ENCODE peak calls at places on chromosomes 11 and 22, in eight cellular contexts. One of them, this sample, is unnamed.

GRCh38 chr11:34318111-34319037 is 39.4 kb downstream of the ABTB2 start:
- DNase-seq in ecto neural progenitor cell: no peak
- DNase-seq in KBM-7: no peak
- DNase-seq in lower lobe of right lung: no peak
- DNase-seq in activated T-cell treated with anti-CD3 and anti-CD28 coated beads for 1 hour: no peak
- DNase-seq in H4: peak
- DNase-seq in WERI-Rb-1: no peak
- DNase-seq in iris pigment epithelial cell: peak
- DNase-seq in this sample: no peak

GRCh38 chr22:32020117-32020516 is 22.9 kb upstream of the SLC5A1 start:
- DNase-seq in ecto neural progenitor cell: no peak
- DNase-seq in KBM-7: no peak
- DNase-seq in lower lobe of right lung: no peak
- DNase-seq in activated T-cell treated with anti-CD3 and anti-CD28 coated beads for 1 hour: no peak
- DNase-seq in H4: peak
- DNase-seq in WERI-Rb-1: no peak
- DNase-seq in iris pigment epithelial cell: peak
- DNase-seq in this sample: no peak

GRCh38 chr11:88414385-88414861 is 76.9 kb upstream of the CTSC start:
- DNase-seq in ecto neural progenitor cell: no peak
- DNase-seq in KBM-7: peak
- DNase-seq in lower lobe of right lung: no peak
- DNase-seq in activated T-cell treated with anti-CD3 and anti-CD28 coated beads for 1 hour: no peak
- DNase-seq in H4: peak
- DNase-seq in WERI-Rb-1: no peak
- DNase-seq in iris pigment epithelial cell: peak
- DNase-seq in this sample: no peak

GRCh38 chr22:29914165-29914564 is 31.2 kb downstream of the MTMR3 start:
- DNase-seq in ecto neural progenitor cell: no peak
- DNase-seq in KBM-7: no peak
- DNase-seq in lower lobe of right lung: no peak
- DNase-seq in activated T-cell treated with anti-CD3 and anti-CD28 coated beads for 1 hour: no peak
- DNase-seq in H4: peak
- DNase-seq in WERI-Rb-1: no peak
- DNase-seq in iris pigment epithelial cell: peak
- DNase-seq in this sample: no peak

GRCh38 chr11:91981995-91982394 is 242.6 kb upstream of the FAT3 start:
- DNase-seq in ecto neural progenitor cell: no peak
- DNase-seq in KBM-7: no peak
- DNase-seq in lower lobe of right lung: no peak
- DNase-seq in activated T-cell treated with anti-CD3 and anti-CD28 coated beads for 1 hour: no peak
- DNase-seq in H4: peak
- DNase-seq in WERI-Rb-1: no peak
- DNase-seq in iris pigment epithelial cell: peak
- DNase-seq in this sample: no peak

GRCh38 chr11:37770145-37770544 is 1172.1 kb upstream of the RAG2 start:
- DNase-seq in ecto neural progenitor cell: no peak
- DNase-seq in KBM-7: no peak
- DNase-seq in lower lobe of right lung: no peak
- DNase-seq in activated T-cell treated with anti-CD3 and anti-CD28 coated beads for 1 hour: no peak
- DNase-seq in H4: no peak
- DNase-seq in WERI-Rb-1: no peak
- DNase-seq in iris pigment epithelial cell: no peak
- DNase-seq in this sample: no peak

GRCh38 chr11:92623055-92623454 is 346.4 kb upstream of the MTNR1B start:
- DNase-seq in ecto neural progenitor cell: no peak
- DNase-seq in KBM-7: no peak
- DNase-seq in lower lobe of right lung: no peak
- DNase-seq in activated T-cell treated with anti-CD3 and anti-CD28 coated beads for 1 hour: no peak
- DNase-seq in H4: no peak
- DNase-seq in WERI-Rb-1: no peak
- DNase-seq in iris pigment epithelial cell: no peak
- DNase-seq in this sample: no peak

GRCh38 chr11:22130462-22131053 is 62.3 kb upstream of the ANO5 start:
- DNase-seq in ecto neural progenitor cell: no peak
- DNase-seq in KBM-7: peak
- DNase-seq in lower lobe of right lung: no peak
- DNase-seq in activated T-cell treated with anti-CD3 and anti-CD28 coated beads for 1 hour: no peak
- DNase-seq in H4: peak
- DNase-seq in WERI-Rb-1: no peak
- DNase-seq in iris pigment epithelial cell: peak
- DNase-seq in this sample: no peak

GRCh38 chr22:41801886-41802285 is 1.4 kb downstream of the CCDC134 start:
- DNase-seq in ecto neural progenitor cell: no peak
- DNase-seq in KBM-7: no peak
- DNase-seq in lower lobe of right lung: no peak
- DNase-seq in activated T-cell treated with anti-CD3 and anti-CD28 coated beads for 1 hour: no peak
- DNase-seq in H4: no peak
- DNase-seq in WERI-Rb-1: no peak
- DNase-seq in iris pigment epithelial cell: no peak
- DNase-seq in this sample: no peak

GRCh38 chr22:41216984-41217383 is 11.9 kb downstream of the L3MBTL2 start:
- DNase-seq in ecto neural progenitor cell: no peak
- DNase-seq in KBM-7: no peak
- DNase-seq in lower lobe of right lung: no peak
- DNase-seq in activated T-cell treated with anti-CD3 and anti-CD28 coated beads for 1 hour: no peak
- DNase-seq in H4: no peak
- DNase-seq in WERI-Rb-1: no peak
- DNase-seq in iris pigment epithelial cell: peak
- DNase-seq in this sample: no peak

GRCh38 chr22:48302657-48303359 is 1524.9 kb downstream of the BRD1 start:
- DNase-seq in ecto neural progenitor cell: no peak
- DNase-seq in KBM-7: no peak
- DNase-seq in lower lobe of right lung: no peak
- DNase-seq in activated T-cell treated with anti-CD3 and anti-CD28 coated beads for 1 hour: no peak
- DNase-seq in H4: no peak
- DNase-seq in WERI-Rb-1: no peak
- DNase-seq in iris pigment epithelial cell: no peak
- DNase-seq in this sample: peak

GRCh38 chr11:75100314-75100713 is 3.6 kb upstream of the OR2AT4 start:
- DNase-seq in ecto neural progenitor cell: no peak
- DNase-seq in KBM-7: no peak
- DNase-seq in lower lobe of right lung: no peak
- DNase-seq in activated T-cell treated with anti-CD3 and anti-CD28 coated beads for 1 hour: no peak
- DNase-seq in H4: peak
- DNase-seq in WERI-Rb-1: no peak
- DNase-seq in iris pigment epithelial cell: peak
- DNase-seq in this sample: no peak

GRCh38 chr11:16784097-16784496 is 45.6 kb downstream of the C11orf58 start:
- DNase-seq in ecto neural progenitor cell: peak
- DNase-seq in KBM-7: no peak
- DNase-seq in lower lobe of right lung: no peak
- DNase-seq in activated T-cell treated with anti-CD3 and anti-CD28 coated beads for 1 hour: no peak
- DNase-seq in H4: no peak
- DNase-seq in WERI-Rb-1: no peak
- DNase-seq in iris pigment epithelial cell: no peak
- DNase-seq in this sample: peak

GRCh38 chr11:45659031-45659817 is 6.2 kb downstream of the CHST1 start:
- DNase-seq in ecto neural progenitor cell: no peak
- DNase-seq in KBM-7: no peak
- DNase-seq in lower lobe of right lung: no peak
- DNase-seq in activated T-cell treated with anti-CD3 and anti-CD28 coated beads for 1 hour: no peak
- DNase-seq in H4: no peak
- DNase-seq in WERI-Rb-1: no peak
- DNase-seq in iris pigment epithelial cell: peak
- DNase-seq in this sample: peak

GRCh38 chr11:28146123-28146751 is 38.0 kb downstream of the METTL15 start:
- DNase-seq in ecto neural progenitor cell: no peak
- DNase-seq in KBM-7: no peak
- DNase-seq in lower lobe of right lung: no peak
- DNase-seq in activated T-cell treated with anti-CD3 and anti-CD28 coated beads for 1 hour: no peak
- DNase-seq in H4: peak
- DNase-seq in WERI-Rb-1: no peak
- DNase-seq in iris pigment epithelial cell: peak
- DNase-seq in this sample: no peak

GRCh38 chr11:5541427-5541826 is 6.9 kb downstream of the OR52H1 start:
- DNase-seq in ecto neural progenitor cell: no peak
- DNase-seq in KBM-7: no peak
- DNase-seq in lower lobe of right lung: no peak
- DNase-seq in activated T-cell treated with anti-CD3 and anti-CD28 coated beads for 1 hour: no peak
- DNase-seq in H4: no peak
- DNase-seq in WERI-Rb-1: no peak
- DNase-seq in iris pigment epithelial cell: no peak
- DNase-seq in this sample: no peak

GRCh38 chr11:60929774-60930173 is 5.5 kb downstream of the TMEM132A start:
- DNase-seq in ecto neural progenitor cell: no peak
- DNase-seq in KBM-7: no peak
- DNase-seq in lower lobe of right lung: no peak
- DNase-seq in activated T-cell treated with anti-CD3 and anti-CD28 coated beads for 1 hour: no peak
- DNase-seq in H4: no peak
- DNase-seq in WERI-Rb-1: no peak
- DNase-seq in iris pigment epithelial cell: no peak
- DNase-seq in this sample: no peak

GRCh38 chr11:37533830-37534229 is 935.8 kb upstream of the RAG2 start:
- DNase-seq in ecto neural progenitor cell: no peak
- DNase-seq in KBM-7: no peak
- DNase-seq in lower lobe of right lung: no peak
- DNase-seq in activated T-cell treated with anti-CD3 and anti-CD28 coated beads for 1 hour: no peak
- DNase-seq in H4: no peak
- DNase-seq in WERI-Rb-1: no peak
- DNase-seq in iris pigment epithelial cell: no peak
- DNase-seq in this sample: no peak

GRCh38 chr11:71131861-71132260 is 120.5 kb downstream of the SHANK2 start:
- DNase-seq in ecto neural progenitor cell: peak
- DNase-seq in KBM-7: no peak
- DNase-seq in lower lobe of right lung: no peak
- DNase-seq in activated T-cell treated with anti-CD3 and anti-CD28 coated beads for 1 hour: no peak
- DNase-seq in H4: no peak
- DNase-seq in WERI-Rb-1: peak
- DNase-seq in iris pigment epithelial cell: no peak
- DNase-seq in this sample: no peak

GRCh38 chr11:13036235-13036634 is 27.1 kb downstream of the RASSF10 start:
- DNase-seq in ecto neural progenitor cell: no peak
- DNase-seq in KBM-7: no peak
- DNase-seq in lower lobe of right lung: no peak
- DNase-seq in activated T-cell treated with anti-CD3 and anti-CD28 coated beads for 1 hour: no peak
- DNase-seq in H4: no peak
- DNase-seq in WERI-Rb-1: no peak
- DNase-seq in iris pigment epithelial cell: no peak
- DNase-seq in this sample: no peak

GRCh38 chr11:115222218-115222862 is 281.9 kb downstream of the CADM1 start:
- DNase-seq in ecto neural progenitor cell: no peak
- DNase-seq in KBM-7: no peak
- DNase-seq in lower lobe of right lung: no peak
- DNase-seq in activated T-cell treated with anti-CD3 and anti-CD28 coated beads for 1 hour: no peak
- DNase-seq in H4: peak
- DNase-seq in WERI-Rb-1: no peak
- DNase-seq in iris pigment epithelial cell: peak
- DNase-seq in this sample: no peak

GRCh38 chr22:20238567-20239062 is 29.5 kb downstream of the RTN4R start:
- DNase-seq in ecto neural progenitor cell: peak
- DNase-seq in KBM-7: peak
- DNase-seq in lower lobe of right lung: peak
- DNase-seq in activated T-cell treated with anti-CD3 and anti-CD28 coated beads for 1 hour: peak
- DNase-seq in H4: no peak
- DNase-seq in WERI-Rb-1: peak
- DNase-seq in iris pigment epithelial cell: no peak
- DNase-seq in this sample: no peak

GRCh38 chr11:132579686-132580085 is 952.6 kb downstream of the OPCML start:
- DNase-seq in ecto neural progenitor cell: no peak
- DNase-seq in KBM-7: no peak
- DNase-seq in lower lobe of right lung: no peak
- DNase-seq in activated T-cell treated with anti-CD3 and anti-CD28 coated beads for 1 hour: no peak
- DNase-seq in H4: no peak
- DNase-seq in WERI-Rb-1: no peak
- DNase-seq in iris pigment epithelial cell: no peak
- DNase-seq in this sample: no peak

GRCh38 chr11:66985508-66986177 is 10.5 kb downstream of the C11orf86 start:
- DNase-seq in ecto neural progenitor cell: no peak
- DNase-seq in KBM-7: no peak
- DNase-seq in lower lobe of right lung: no peak
- DNase-seq in activated T-cell treated with anti-CD3 and anti-CD28 coated beads for 1 hour: no peak
- DNase-seq in H4: no peak
- DNase-seq in WERI-Rb-1: no peak
- DNase-seq in iris pigment epithelial cell: no peak
- DNase-seq in this sample: no peak

This sample was measured in mesenteric fat pad.